ENCODE peak calls at places on chromosome 5, in seven cellular contexts. Z is GM19239; D is DMS153; L is IMR-90; S is stimulated activated CD4-positive, alpha-beta T cell treated with anti-CD3 and anti-CD28 coated beads, TNF-alpha, amount 100 ng/mL, for 24 hours; V is frontal cortex; E is fibroblast of mammary gland. A is an unnamed sample.

GRCh38 chr5:93845376-93845775 is 104.0 kb upstream of the POU5F2 start:
- DNase-seq in S (no peak), E (peak), Z (no peak), D (no peak), L (no peak), V (no peak), A (no peak)

GRCh38 chr5:149310488-149310887 is 34.8 kb upstream of the GRPEL2 start:
- DNase-seq in S (no peak), Z (no peak), D (no peak), L (no peak), V (no peak), E (no peak), A (no peak)

GRCh38 chr5:32102254-32102653 is 71.9 kb downstream of the GOLPH3 start:
- DNase-seq in Z (no peak), E (no peak), L (no peak), S (no peak), V (no peak), D (no peak), A (no peak)

GRCh38 chr5:124963236-124963929 is 216.9 kb upstream of the ZNF608 start:
- DNase-seq in E (peak), D (no peak), V (no peak), L (peak), Z (no peak), S (no peak), A (peak)

GRCh38 chr5:131541766-131542165 is 93.3 kb downstream of the RAPGEF6 start:
- DNase-seq in S (no peak), Z (no peak), D (no peak), L (peak), E (peak), V (no peak), A (no peak)

GRCh38 chr5:162929104-162929503 is 508.3 kb upstream of the CCNG1 start:
- DNase-seq in V (no peak), L (no peak), D (no peak), S (no peak), E (no peak), Z (no peak), A (no peak)

GRCh38 chr5:83179966-83180365 is 102.6 kb downstream of the XRCC4 start:
- DNase-seq in E (peak), Z (no peak), L (peak), D (no peak), S (no peak), V (no peak), A (no peak)

GRCh38 chr5:98734646-98735045 is 38.8 kb upstream of the RGMB start:
- DNase-seq in Z (no peak), S (no peak), D (no peak), E (no peak), L (no peak), V (no peak), A (no peak)

GRCh38 chr5:121962347-121962670 is 534 bp downstream of the SRFBP1 start:
- DNase-seq in L (no peak), V (no peak), Z (peak), E (no peak), S (no peak), D (no peak), A (no peak)

GRCh38 chr5:98514106-98514665 is 259.3 kb upstream of the RGMB start:
- DNase-seq in L (no peak), Z (no peak), S (no peak), D (no peak), E (peak), V (no peak), A (no peak)

GRCh38 chr5:39702928-39703327 is 278.1 kb upstream of the DAB2 start:
- DNase-seq in L (no peak), Z (no peak), V (no peak), S (no peak), D (no peak), E (no peak), A (no peak)

GRCh38 chr5:40733439-40733838 is 22.3 kb downstream of the TTC33 start:
- DNase-seq in Z (no peak), V (no peak), D (no peak), S (no peak), L (no peak), E (no peak), A (no peak)

GRCh38 chr5:79924936-79925893 is 65.8 kb downstream of the MTX3 start:
- DNase-seq in Z (no peak), E (peak), S (no peak), D (no peak), V (no peak), L (peak), A (no peak)

GRCh38 chr5:143016777-143017374 is 246.7 kb downstream of the ARHGAP26 start:
- DNase-seq in E (peak), Z (no peak), S (no peak), D (no peak), V (no peak), L (peak), A (no peak)

GRCh38 chr5:131747180-131748105 is 49.4 kb downstream of the FNIP1 start:
- DNase-seq in Z (no peak), D (no peak), L (peak), V (no peak), E (peak), S (no peak), A (no peak)

GRCh38 chr5:142512680-142513042 is 173.2 kb downstream of the FGF1 start:
- DNase-seq in S (no peak), D (no peak), E (peak), V (no peak), Z (no peak), L (peak), A (no peak)